ENCODE peak calls at places on chromosomes 13 and 19, in six cellular contexts. One of them, this sample, is unnamed.

GRCh38 chr19:46546194-46546896 is 50.7 kb upstream of the PNMA8B start:
- DNase-seq in pancreas: peak
- DNase-seq in keratinocyte: no peak
- DNase-seq in Peyer's patch: no peak
- DNase-seq in tibial artery: no peak
- DNase-seq in astrocyte of the spinal cord: no peak
- DNase-seq in this sample: no peak

GRCh38 chr19:31110331-31110730 is 238.9 kb downstream of the TSHZ3 start:
- DNase-seq in pancreas: no peak
- DNase-seq in keratinocyte: no peak
- DNase-seq in Peyer's patch: no peak
- DNase-seq in tibial artery: peak
- DNase-seq in astrocyte of the spinal cord: peak
- DNase-seq in this sample: no peak

GRCh38 chr19:28980236-28980868 is 232.6 kb downstream of the UQCRFS1 start:
- DNase-seq in pancreas: no peak
- DNase-seq in keratinocyte: no peak
- DNase-seq in Peyer's patch: no peak
- DNase-seq in tibial artery: no peak
- DNase-seq in astrocyte of the spinal cord: no peak
- DNase-seq in this sample: no peak

GRCh38 chr13:35723820-35724219 is 247.3 kb upstream of the MAB21L1 start:
- DNase-seq in pancreas: no peak
- DNase-seq in keratinocyte: no peak
- DNase-seq in Peyer's patch: no peak
- DNase-seq in tibial artery: peak
- DNase-seq in astrocyte of the spinal cord: no peak
- DNase-seq in this sample: no peak

GRCh38 chr19:56964526-56964925 is 124.0 kb upstream of the PEG3 start:
- DNase-seq in pancreas: no peak
- DNase-seq in keratinocyte: no peak
- DNase-seq in Peyer's patch: no peak
- DNase-seq in tibial artery: no peak
- DNase-seq in astrocyte of the spinal cord: no peak
- DNase-seq in this sample: no peak

GRCh38 chr13:54637377-54637776 is 1608.8 kb downstream of the OLFM4 start:
- DNase-seq in pancreas: no peak
- DNase-seq in keratinocyte: no peak
- DNase-seq in Peyer's patch: no peak
- DNase-seq in tibial artery: no peak
- DNase-seq in astrocyte of the spinal cord: peak
- DNase-seq in this sample: no peak

GRCh38 chr19:54186934-54187381 is 2.4 kb downstream of the MBOAT7 start:
- DNase-seq in pancreas: peak
- DNase-seq in keratinocyte: no peak
- DNase-seq in Peyer's patch: no peak
- DNase-seq in tibial artery: no peak
- DNase-seq in astrocyte of the spinal cord: no peak
- DNase-seq in this sample: no peak

GRCh38 chr13:45331981-45332830 is 8.8 kb downstream of the TPT1 start:
- DNase-seq in pancreas: no peak
- DNase-seq in keratinocyte: peak
- DNase-seq in Peyer's patch: no peak
- DNase-seq in tibial artery: peak
- DNase-seq in astrocyte of the spinal cord: peak
- DNase-seq in this sample: no peak

GRCh38 chr13:26025196-26025595 is 26.6 kb downstream of the SHISA2 start:
- DNase-seq in pancreas: no peak
- DNase-seq in keratinocyte: no peak
- DNase-seq in Peyer's patch: no peak
- DNase-seq in tibial artery: no peak
- DNase-seq in astrocyte of the spinal cord: no peak
- DNase-seq in this sample: no peak

GRCh38 chr19:55443824-55444719 is 972 bp upstream of the SHISA7 start:
- DNase-seq in pancreas: no peak
- DNase-seq in keratinocyte: no peak
- DNase-seq in Peyer's patch: no peak
- DNase-seq in tibial artery: no peak
- DNase-seq in astrocyte of the spinal cord: no peak
- DNase-seq in this sample: no peak

GRCh38 chr13:67238277-67238859 is 8.2 kb upstream of the PCDH9 start:
- DNase-seq in pancreas: no peak
- DNase-seq in keratinocyte: no peak
- DNase-seq in Peyer's patch: no peak
- DNase-seq in tibial artery: no peak
- DNase-seq in astrocyte of the spinal cord: peak
- DNase-seq in this sample: no peak

GRCh38 chr13:23966691-23967615 is 69.7 kb upstream of the C1QTNF9B start:
- DNase-seq in pancreas: no peak
- DNase-seq in keratinocyte: no peak
- DNase-seq in Peyer's patch: no peak
- DNase-seq in tibial artery: no peak
- DNase-seq in astrocyte of the spinal cord: no peak
- DNase-seq in this sample: no peak

GRCh38 chr13:24459234-24459633 is 53.3 kb downstream of the PARP4 start:
- DNase-seq in pancreas: no peak
- DNase-seq in keratinocyte: no peak
- DNase-seq in Peyer's patch: no peak
- DNase-seq in tibial artery: no peak
- DNase-seq in astrocyte of the spinal cord: peak
- DNase-seq in this sample: no peak

GRCh38 chr19:2113436-2114211 is 16.9 kb downstream of the IZUMO4 start:
- DNase-seq in pancreas: no peak
- DNase-seq in keratinocyte: no peak
- DNase-seq in Peyer's patch: no peak
- DNase-seq in tibial artery: no peak
- DNase-seq in astrocyte of the spinal cord: peak
- DNase-seq in this sample: no peak

GRCh38 chr19:16566161-16566560 is 6.1 kb downstream of the SLC35E1 start:
- DNase-seq in pancreas: no peak
- DNase-seq in keratinocyte: no peak
- DNase-seq in Peyer's patch: peak
- DNase-seq in tibial artery: no peak
- DNase-seq in astrocyte of the spinal cord: no peak
- DNase-seq in this sample: no peak

GRCh38 chr13:46113596-46113995 is 8.8 kb upstream of the CPB2 start:
- DNase-seq in pancreas: no peak
- DNase-seq in keratinocyte: no peak
- DNase-seq in Peyer's patch: no peak
- DNase-seq in tibial artery: no peak
- DNase-seq in astrocyte of the spinal cord: peak
- DNase-seq in this sample: no peak

GRCh38 chr13:51998723-51999471 is 12.4 kb downstream of the ATP7B start:
- DNase-seq in pancreas: no peak
- DNase-seq in keratinocyte: no peak
- DNase-seq in Peyer's patch: no peak
- DNase-seq in tibial artery: no peak
- DNase-seq in astrocyte of the spinal cord: no peak
- DNase-seq in this sample: no peak

GRCh38 chr19:18519962-18520847 is 1.7 kb downstream of the ELL start:
- DNase-seq in pancreas: peak
- DNase-seq in keratinocyte: peak
- DNase-seq in Peyer's patch: peak
- DNase-seq in tibial artery: peak
- DNase-seq in astrocyte of the spinal cord: peak
- DNase-seq in this sample: peak

GRCh38 chr19:16527971-16528521 is 14.2 kb downstream of the CHERP start:
- DNase-seq in pancreas: no peak
- DNase-seq in keratinocyte: no peak
- DNase-seq in Peyer's patch: no peak
- DNase-seq in tibial artery: no peak
- DNase-seq in astrocyte of the spinal cord: no peak
- DNase-seq in this sample: no peak

GRCh38 chr19:51709575-51709974 is 14.2 kb downstream of the HAS1 start:
- DNase-seq in pancreas: no peak
- DNase-seq in keratinocyte: no peak
- DNase-seq in Peyer's patch: no peak
- DNase-seq in tibial artery: no peak
- DNase-seq in astrocyte of the spinal cord: no peak
- DNase-seq in this sample: no peak

GRCh38 chr19:48868196-48868886 is at the start of gene PLEKHA4:
- DNase-seq in pancreas: peak
- DNase-seq in keratinocyte: no peak
- DNase-seq in Peyer's patch: no peak
- DNase-seq in tibial artery: peak
- DNase-seq in astrocyte of the spinal cord: peak
- DNase-seq in this sample: no peak

GRCh38 chr13:23347601-23348000 is 85.9 kb downstream of the SACS start:
- DNase-seq in pancreas: no peak
- DNase-seq in keratinocyte: no peak
- DNase-seq in Peyer's patch: no peak
- DNase-seq in tibial artery: no peak
- DNase-seq in astrocyte of the spinal cord: no peak
- DNase-seq in this sample: no peak

GRCh38 chr19:56108447-56109195 is 12.5 kb downstream of the ZNF787 start:
- DNase-seq in pancreas: peak
- DNase-seq in keratinocyte: no peak
- DNase-seq in Peyer's patch: no peak
- DNase-seq in tibial artery: no peak
- DNase-seq in astrocyte of the spinal cord: no peak
- DNase-seq in this sample: no peak

GRCh38 chr13:64305246-64305645 is 2889.6 kb upstream of the PCDH20 start:
- DNase-seq in pancreas: no peak
- DNase-seq in keratinocyte: no peak
- DNase-seq in Peyer's patch: no peak
- DNase-seq in tibial artery: no peak
- DNase-seq in astrocyte of the spinal cord: peak
- DNase-seq in this sample: no peak

GRCh38 chr13:65613004-65613403 is 1617.1 kb downstream of the PCDH9 start:
- DNase-seq in pancreas: no peak
- DNase-seq in keratinocyte: no peak
- DNase-seq in Peyer's patch: no peak
- DNase-seq in tibial artery: no peak
- DNase-seq in astrocyte of the spinal cord: no peak
- DNase-seq in this sample: no peak
- TF ChIP-seq CTCF in pancreas: no peak
- TF ChIP-seq CTCF in keratinocyte: no peak
- TF ChIP-seq CTCF in Peyer's patch: no peak
- TF ChIP-seq CTCF in tibial artery: no peak
- TF ChIP-seq CTCF in astrocyte of the spinal cord: peak
- TF ChIP-seq CTCF in this sample: no peak

GRCh38 chr19:12648088-12648487 is 18.5 kb downstream of the MAN2B1 start:
- DNase-seq in pancreas: peak
- DNase-seq in keratinocyte: no peak
- DNase-seq in Peyer's patch: no peak
- DNase-seq in tibial artery: no peak
- DNase-seq in astrocyte of the spinal cord: no peak
- DNase-seq in this sample: no peak
- TF ChIP-seq CTCF in pancreas: no peak
- TF ChIP-seq CTCF in keratinocyte: no peak
- TF ChIP-seq CTCF in Peyer's patch: no peak
- TF ChIP-seq CTCF in tibial artery: no peak
- TF ChIP-seq CTCF in astrocyte of the spinal cord: peak
- TF ChIP-seq CTCF in this sample: no peak

GRCh38 chr13:39875111-39875510 is 219.6 kb downstream of the COG6 start:
- DNase-seq in pancreas: no peak
- DNase-seq in keratinocyte: no peak
- DNase-seq in Peyer's patch: no peak
- DNase-seq in tibial artery: no peak
- DNase-seq in astrocyte of the spinal cord: no peak
- DNase-seq in this sample: no peak

GRCh38 chr13:39866722-39867121 is 211.3 kb downstream of the COG6 start:
- DNase-seq in pancreas: no peak
- DNase-seq in keratinocyte: no peak
- DNase-seq in Peyer's patch: no peak
- DNase-seq in tibial artery: no peak
- DNase-seq in astrocyte of the spinal cord: no peak
- DNase-seq in this sample: no peak

GRCh38 chr13:39867807-39868206 is 212.3 kb downstream of the COG6 start:
- DNase-seq in pancreas: no peak
- DNase-seq in keratinocyte: no peak
- DNase-seq in Peyer's patch: no peak
- DNase-seq in tibial artery: no peak
- DNase-seq in astrocyte of the spinal cord: no peak
- DNase-seq in this sample: no peak

GRCh38 chr13:39874331-39875055 is 219.0 kb downstream of the COG6 start:
- DNase-seq in pancreas: no peak
- DNase-seq in keratinocyte: no peak
- DNase-seq in Peyer's patch: no peak
- DNase-seq in tibial artery: no peak
- DNase-seq in astrocyte of the spinal cord: no peak
- DNase-seq in this sample: no peak

DNA sequence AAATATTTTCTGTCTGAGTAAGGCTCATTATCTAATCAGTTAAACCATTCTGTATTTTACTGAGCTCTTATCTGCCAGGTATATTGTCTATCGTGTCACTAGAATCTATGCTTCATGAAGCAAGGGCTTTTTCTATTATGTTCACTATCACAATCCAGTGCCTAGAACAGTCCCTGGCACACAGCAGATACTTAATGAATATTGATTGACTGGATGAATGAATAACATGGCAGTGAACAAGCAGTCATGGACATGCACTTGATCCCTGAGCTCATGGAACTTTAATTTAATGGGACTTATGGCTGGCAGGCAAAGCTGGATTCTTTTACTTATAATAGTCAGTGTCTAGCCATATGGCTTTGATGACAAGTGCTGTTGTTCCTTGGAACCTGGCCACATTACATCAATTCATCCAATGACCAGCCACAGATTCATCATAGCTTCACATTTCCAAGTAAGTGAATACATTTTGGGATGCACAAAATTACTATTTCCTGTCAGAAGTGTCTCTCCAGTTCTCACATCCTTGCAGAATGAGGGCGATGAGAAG is 214.8 kb downstream of the COG6 start:
- DNase-seq in pancreas: no peak
- DNase-seq in keratinocyte: no peak
- DNase-seq in Peyer's patch: no peak
- DNase-seq in tibial artery: no peak
- DNase-seq in astrocyte of the spinal cord: no peak
- DNase-seq in this sample: no peak
- TF ChIP-seq CTCF in pancreas: no peak
- TF ChIP-seq CTCF in keratinocyte: no peak
- TF ChIP-seq CTCF in Peyer's patch: no peak
- TF ChIP-seq CTCF in tibial artery: no peak
- TF ChIP-seq CTCF in astrocyte of the spinal cord: no peak
- TF ChIP-seq CTCF in this sample: no peak

GRCh38 chr13:72342364-72342763 is 385.1 kb downstream of the MZT1 start:
- DNase-seq in pancreas: no peak
- DNase-seq in keratinocyte: no peak
- DNase-seq in Peyer's patch: no peak
- DNase-seq in tibial artery: no peak
- DNase-seq in astrocyte of the spinal cord: no peak
- DNase-seq in this sample: no peak

GRCh38 chr13:72346716-72347115 is 380.7 kb downstream of the MZT1 start:
- DNase-seq in pancreas: no peak
- DNase-seq in keratinocyte: no peak
- DNase-seq in Peyer's patch: no peak
- DNase-seq in tibial artery: no peak
- DNase-seq in astrocyte of the spinal cord: no peak
- DNase-seq in this sample: no peak

DNA sequence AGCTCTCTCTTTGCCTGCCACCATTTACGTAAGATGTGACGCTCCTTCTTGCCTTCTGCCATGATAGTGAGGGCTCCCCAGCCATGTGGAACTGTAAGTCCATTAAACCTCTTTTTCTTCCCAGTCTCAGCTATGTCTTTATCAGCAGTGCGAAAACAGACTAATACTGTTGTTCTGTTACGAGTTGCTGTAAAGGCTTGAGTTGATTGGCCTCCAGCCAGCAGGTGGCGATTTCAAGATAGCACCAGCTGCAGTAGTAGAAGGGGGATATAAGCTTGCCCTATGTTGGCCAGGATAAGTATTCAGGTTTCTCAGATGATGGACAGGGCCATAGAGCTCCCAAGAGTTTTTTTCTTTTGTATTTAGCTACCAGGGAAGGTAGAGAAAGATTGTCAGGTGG is 385.5 kb downstream of the MZT1 start:
- DNase-seq in pancreas: no peak
- DNase-seq in keratinocyte: no peak
- DNase-seq in Peyer's patch: no peak
- DNase-seq in tibial artery: no peak
- DNase-seq in astrocyte of the spinal cord: no peak
- DNase-seq in this sample: no peak
- TF ChIP-seq CTCF in pancreas: no peak
- TF ChIP-seq CTCF in keratinocyte: no peak
- TF ChIP-seq CTCF in Peyer's patch: no peak
- TF ChIP-seq CTCF in tibial artery: no peak
- TF ChIP-seq CTCF in astrocyte of the spinal cord: no peak
- TF ChIP-seq CTCF in this sample: no peak